ENCODE peak calls at places on chromosomes 12 and 14, in five cellular contexts. K, I, D, S and L are unnamed samples.

GRCh38 chr12:47651368-47652254 is 54.2 kb downstream of the RPAP3 start:
- DNase-seq in K (peak; percentile 44), I (peak; percentile 65), D (no peak), S (peak; percentile 42), L (peak; percentile 77)

GRCh38 chr14:50299585-50299984 is 12.4 kb downstream of the L2HGDH start:
- DNase-seq in K (no peak), I (no peak), D (no peak), S (no peak), L (no peak)

GRCh38 chr14:104150201-104151027 is 12.0 kb downstream of the KIF26A start:
- DNase-seq in K (no peak), I (peak; percentile 87), D (no peak), S (no peak), L (peak; percentile 67)

GRCh38 chr14:100419856-100420255 is 96.7 kb downstream of the SLC25A47 start:
- DNase-seq in K (peak; percentile 22), I (peak; percentile 57), D (no peak), S (no peak), L (no peak)

GRCh38 chr12:28925726-28926376 is 223.2 kb upstream of the FAR2 start:
- DNase-seq in K (no peak), I (no peak), D (no peak), S (peak; percentile 55), L (peak; percentile 57)

GRCh38 chr12:53287741-53288216 is 7.6 kb upstream of the PFDN5 start:
- DNase-seq in K (peak; percentile 71), I (peak; percentile 77), D (no peak), S (no peak), L (peak; percentile 51)

GRCh38 chr12:105601158-105601557 is 270.7 kb downstream of the C12orf75 start:
- DNase-seq in K (no peak), I (no peak), D (no peak), S (no peak), L (no peak)

GRCh38 chr12:113131556-113131955 is 4.0 kb downstream of the RASAL1 start:
- DNase-seq in K (no peak), I (no peak), D (no peak), S (no peak), L (no peak)